ENCODE peak calls at places on chromosomes 13 and 19, in six cellular contexts. J is endothelial cell; R is CD8-positive, alpha-beta T cell; X is activated naive CD4-positive, alpha-beta T cell treated with anti-CD3 and anti-CD28 coated beads for 36 hours; D is naive B cell; M is foreskin fibroblast. F is an unnamed sample.

GRCh38 chr19:10858204-10858828 is 10.1 kb downstream of the C19orf38 start:
- DNase-seq in J (peak), R (no peak), X (peak), D (no peak), M (no peak), F (no peak)

GRCh38 chr19:29927944-29928669 is 13.9 kb upstream of the URI1 start:
- DNase-seq in J (no peak), R (no peak), X (no peak), D (no peak), M (no peak), F (no peak)

GRCh38 chr19:17441241-17442135 is 7.0 kb downstream of the TMEM221 start:
- DNase-seq in J (peak), R (peak), X (peak), D (no peak), M (peak), F (no peak)

GRCh38 chr19:55647732-55648656 is at the start of gene CCDC106:
- DNase-seq in J (peak), R (peak), X (peak), D (peak), M (peak), F (peak)

GRCh38 chr19:48364564-48365363 is 597 bp downstream of the SYNGR4 start:
- DNase-seq in J (no peak), R (no peak), X (no peak), D (no peak), M (no peak), F (no peak)

GRCh38 chr13:84896128-84896527 is 903.1 kb downstream of the SLITRK6 start:
- DNase-seq in J (peak), R (no peak), X (peak), D (peak), M (peak), F (no peak)

GRCh38 chr19:11457115-11457514 is 21.7 kb downstream of the PRKCSH start:
- DNase-seq in J (no peak), R (no peak), X (no peak), D (no peak), M (no peak), F (no peak)

GRCh38 chr13:24185591-24186232 is 25.2 kb downstream of the SPATA13 start:
- DNase-seq in J (no peak), R (no peak), X (no peak), D (no peak), M (no peak), F (no peak)

GRCh38 chr19:18415177-18415867 is 3.9 kb upstream of the SSBP4 start:
- DNase-seq in J (no peak), R (no peak), X (no peak), D (no peak), M (peak), F (no peak)

GRCh38 chr13:32811297-32811800 is 204.9 kb upstream of the KL start:
- DNase-seq in J (no peak), R (no peak), X (peak), D (no peak), M (peak), F (no peak)

GRCh38 chr19:46859637-46860124 is 1.1 kb upstream of the ARHGAP35 start:
- DNase-seq in J (no peak), R (no peak), X (no peak), D (no peak), M (peak), F (no peak)

GRCh38 chr19:29378126-29378525 is 147.7 kb upstream of the VSTM2B start:
- DNase-seq in J (no peak), R (peak), X (no peak), D (no peak), M (no peak), F (no peak)

GRCh38 chr19:33269016-33269415 is 33.3 kb downstream of the CEBPA start:
- DNase-seq in J (no peak), R (no peak), X (no peak), D (no peak), M (no peak), F (no peak)

GRCh38 chr19:18596752-18597157 is 8.2 kb downstream of the REX1BD start:
- DNase-seq in J (no peak), R (no peak), X (peak), D (no peak), M (no peak), F (no peak)

GRCh38 chr19:13118424-13119193 is 545 bp downstream of the NACC1 start:
- DNase-seq in J (peak), R (no peak), X (peak), D (peak), M (no peak), F (no peak)

GRCh38 chr19:42363614-42364346 is 26.3 kb downstream of the CNFN start:
- DNase-seq in J (no peak), R (no peak), X (no peak), D (peak), M (no peak), F (no peak)

GRCh38 chr19:49614096-49614857 is 23.3 kb downstream of the PRR12 start:
- DNase-seq in J (no peak), R (no peak), X (peak), D (no peak), M (peak), F (no peak)

GRCh38 chr13:98658131-98658530 is 81.2 kb upstream of the STK24 start:
- DNase-seq in J (no peak), R (no peak), X (no peak), D (no peak), M (no peak), F (no peak)

GRCh38 chr19:45577111-45577905 is 7.3 kb downstream of the OPA3 start:
- DNase-seq in J (no peak), R (no peak), X (no peak), D (no peak), M (peak), F (no peak)

GRCh38 chr19:50552540-50552939 is 15.7 kb downstream of the LRRC4B start:
- DNase-seq in J (no peak), R (no peak), X (no peak), D (no peak), M (no peak), F (no peak)

GRCh38 chr13:40536443-40537113 is 129.9 kb downstream of the FOXO1 start:
- DNase-seq in J (no peak), R (no peak), X (no peak), D (no peak), M (no peak), F (no peak)

GRCh38 chr19:3178377-3178972 is at the start of gene S1PR4:
- DNase-seq in J (no peak), R (peak), X (peak), D (peak), M (no peak), F (no peak)

GRCh38 chr13:114019367-114019766 is 45.5 kb upstream of the C13orf46 start:
- DNase-seq in J (peak), R (no peak), X (peak), D (no peak), M (no peak), F (no peak)

F was measured in activated B cell treated with CpG ODN at 0.5 μM for 24 hours.